ENCODE peak calls at places on chromosomes 5 and 9, in eight cellular contexts. M is CD8-positive, alpha-beta memory T cell; O is astrocyte; G is body of pancreas; K is testis; L is neuronal stem cell; A is cardiac muscle cell; Q is left ventricle myocardium inferior. B is an unnamed sample.

GRCh38 chr9:14910178-14910805 is at the start of gene FREM1:
- DNase-seq in Q (peak; percentile 48), A (peak; percentile 67), O (no peak), L (peak; percentile 48), M (no peak), G (peak; percentile 28), K (peak; percentile 20), B (peak; percentile 80)

GRCh38 chr9:4295160-4295559 is 4.7 kb downstream of the GLIS3 start:
- DNase-seq in A (no peak), Q (no peak), M (no peak), K (no peak), O (no peak), L (no peak), G (no peak), B (no peak)

GRCh38 chr5:54470191-54470590 is 14.7 kb downstream of the HSPB3 start:
- DNase-seq in M (no peak), Q (no peak), O (peak; percentile 44), G (no peak), K (no peak), L (no peak), A (peak; percentile 47), B (no peak)

GRCh38 chr9:127895811-127896210 is 3.6 kb downstream of the ST6GALNAC6 start:
- DNase-seq in G (no peak), A (no peak), M (no peak), O (no peak), L (no peak), K (no peak), Q (no peak), B (no peak)

GRCh38 chr9:15353892-15354291 is 46.9 kb upstream of the TTC39B start:
- DNase-seq in M (no peak), Q (no peak), O (no peak), L (no peak), A (no peak), K (no peak), G (no peak), B (peak; percentile 72)

GRCh38 chr5:129042306-129042705 is 52.2 kb upstream of the ISOC1 start:
- DNase-seq in A (no peak), O (no peak), M (no peak), Q (no peak), K (no peak), G (no peak), L (no peak), B (no peak)

GRCh38 chr5:143700994-143701393 is 111.0 kb upstream of the HMHB1 start:
- DNase-seq in K (no peak), L (no peak), A (no peak), G (no peak), O (no peak), M (no peak), Q (no peak), B (no peak)

GRCh38 chr9:131405429-131405828 is 11.5 kb downstream of the PRRC2B start:
- DNase-seq in G (no peak), L (no peak), A (peak; percentile 91), M (no peak), O (peak; percentile 95), Q (peak; percentile 69), K (no peak), B (no peak)

GRCh38 chr9:137233143-137233980 is 2.7 kb downstream of the SLC34A3 start:
- DNase-seq in K (no peak), L (no peak), G (no peak), O (no peak), A (no peak), M (no peak), Q (no peak), B (no peak)

GRCh38 chr5:111379391-111379816 is 132.9 kb downstream of the STARD4 start:
- DNase-seq in K (no peak), O (peak; percentile 30), L (no peak), M (no peak), A (no peak), Q (no peak), G (no peak), B (no peak)

GRCh38 chr5:93941897-93942296 is 200.5 kb upstream of the POU5F2 start:
- DNase-seq in A (no peak), G (no peak), O (no peak), K (no peak), M (no peak), L (no peak), Q (no peak), B (no peak)

GRCh38 chr5:78594014-78594413 is 54.6 kb downstream of the LHFPL2 start:
- DNase-seq in O (no peak), Q (no peak), A (no peak), L (no peak), G (no peak), K (no peak), M (no peak), B (no peak)
- H3K4me1 ChIP-seq in O (peaks cover 79% of the 10 kb centered on the region), Q (peaks cover 73% of the 10 kb centered on the region), A (peaks cover 64% of the 10 kb centered on the region), L (peaks cover 10% of the 10 kb centered on the region), G (peaks cover 52% of the 10 kb centered on the region), K (peaks cover 40% of the 10 kb centered on the region), M (no peaks in the 10 kb centered on the region), B (no peaks in the 10 kb centered on the region)

GRCh38 chr9:98159790-98160189 is 32.6 kb downstream of the CORO2A start:
- DNase-seq in K (no peak), A (no peak), L (no peak), Q (no peak), G (no peak), O (no peak), M (no peak), B (no peak)
- H3K4me1 ChIP-seq in K (peaks cover 9% of the 10 kb centered on the region), A (no peaks in the 10 kb centered on the region), L (no peaks in the 10 kb centered on the region), Q (no peaks in the 10 kb centered on the region), G (no peaks in the 10 kb centered on the region), O (no peaks in the 10 kb centered on the region), M (peaks cover 15% of the 10 kb centered on the region), B (no peaks in the 10 kb centered on the region)

DNA sequence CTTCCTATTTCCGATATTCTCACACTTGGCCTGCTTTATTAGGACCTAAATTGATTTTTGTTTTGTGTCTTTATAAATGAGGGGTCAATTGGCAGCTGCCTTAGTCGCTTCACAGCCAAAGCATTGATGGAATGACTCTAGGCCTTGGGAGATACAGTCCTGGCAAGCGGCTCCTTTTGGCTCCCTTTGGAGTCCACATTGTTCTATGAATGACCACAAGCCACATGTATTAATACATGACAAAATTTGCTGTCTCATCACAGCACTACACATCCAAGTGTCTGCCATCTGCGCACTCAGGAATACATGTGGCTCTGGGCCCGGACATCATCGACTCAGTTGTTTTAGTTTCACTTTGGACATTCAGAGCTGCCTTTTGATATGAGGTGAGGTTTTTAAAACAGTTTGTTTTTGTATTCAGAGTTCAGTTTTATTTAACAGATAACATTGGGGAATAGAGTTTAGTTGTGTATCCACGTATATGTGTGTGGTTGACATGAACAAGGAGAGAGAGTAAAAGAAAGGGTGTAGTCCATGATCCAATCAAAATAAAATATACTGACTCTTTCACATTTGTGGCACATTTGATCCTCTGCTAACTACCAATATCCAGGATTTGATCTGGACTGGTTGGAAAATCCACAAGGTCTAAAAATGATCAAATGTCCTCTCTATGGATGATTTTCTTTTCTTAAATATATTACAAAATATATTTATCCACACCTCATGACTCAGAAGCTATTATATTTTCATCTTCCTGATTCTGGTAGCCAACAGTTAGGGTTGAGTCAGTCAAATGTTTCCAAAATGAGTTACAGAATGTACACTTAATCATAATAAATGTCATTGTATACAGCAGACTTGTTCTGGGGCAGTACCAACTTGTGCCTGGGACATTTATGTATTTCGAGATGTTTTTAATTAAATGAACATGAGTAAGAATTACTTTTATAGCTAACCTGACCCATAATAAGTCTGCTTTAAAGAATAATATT is 114.0 kb upstream of the MTAP start:
- DNase-seq in L (no peak), O (peak; percentile 99), A (peak; percentile 82), G (no peak), M (no peak), Q (no peak), K (no peak), B (no peak)
- H3K4me1 ChIP-seq in L (no peaks in the 10 kb centered on the region), O (peaks cover 69% of the 10 kb centered on the region), A (no peaks in the 10 kb centered on the region), G (no peaks in the 10 kb centered on the region), M (peaks cover 4% of the 10 kb centered on the region), Q (no peaks in the 10 kb centered on the region), K (no peaks in the 10 kb centered on the region), B (no peaks in the 10 kb centered on the region)

DNA sequence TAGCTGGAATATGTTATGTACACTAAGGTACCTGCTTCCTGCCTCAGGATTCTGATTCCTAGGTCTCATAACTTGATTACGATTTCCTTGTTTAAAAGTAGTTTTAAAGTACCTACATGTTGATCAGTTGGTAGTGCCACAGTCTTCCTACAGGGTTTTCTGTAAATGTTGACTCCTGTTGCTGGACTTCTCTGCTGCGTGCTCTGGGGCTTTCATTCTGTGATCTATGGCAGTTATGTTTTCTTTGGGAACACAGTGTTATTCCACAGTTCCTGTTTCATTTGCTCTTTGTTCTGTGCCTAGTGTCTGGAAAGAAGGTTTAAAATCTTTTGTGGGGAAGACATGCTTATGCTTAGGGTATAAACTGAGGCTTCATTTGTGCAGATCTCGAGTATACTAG is 343.5 kb downstream of the PLK2 start:
- DNase-seq in M (no peak), A (no peak), L (no peak), O (no peak), K (no peak), G (no peak), Q (no peak), B (no peak)
- H3K4me1 ChIP-seq in M (no peaks in the 10 kb centered on the region), A (no peaks in the 10 kb centered on the region), L (peaks cover 2% of the 10 kb centered on the region), O (peaks cover 8% of the 10 kb centered on the region), K (no peaks in the 10 kb centered on the region), G (peaks cover 3% of the 10 kb centered on the region), Q (peaks cover 10% of the 10 kb centered on the region), B (no peaks in the 10 kb centered on the region)

GRCh38 chr9:78397045-78397843 is 100.3 kb downstream of the PSAT1 start:
- DNase-seq in O (no peak), G (no peak), A (no peak), L (peak; percentile 0), M (no peak), Q (no peak), K (no peak), B (no peak)
- H3K4me1 ChIP-seq in O (no peaks in the 10 kb centered on the region), G (no peaks in the 10 kb centered on the region), A (peaks cover 7% of the 10 kb centered on the region), L (no peaks in the 10 kb centered on the region), M (no peaks in the 10 kb centered on the region), Q (no peaks in the 10 kb centered on the region), K (no peaks in the 10 kb centered on the region), B (no peaks in the 10 kb centered on the region)

GRCh38 chr9:124593080-124594058 is 86.2 kb upstream of the NR5A1 start:
- DNase-seq in Q (no peak), L (peak; percentile 78), O (no peak), A (peak; percentile 37), M (no peak), K (no peak), G (no peak), B (no peak)
- H3K4me1 ChIP-seq in Q (peaks cover 15% of the 10 kb centered on the region), L (peaks cover 40% of the 10 kb centered on the region), O (no peaks in the 10 kb centered on the region), A (peaks cover 50% of the 10 kb centered on the region), M (no peaks in the 10 kb centered on the region), K (peaks cover 5% of the 10 kb centered on the region), G (peaks cover 16% of the 10 kb centered on the region), B (peaks cover 9% of the 10 kb centered on the region)

GRCh38 chr9:2262809-2263510 is 247.8 kb downstream of the SMARCA2 start:
- DNase-seq in M (no peak), G (no peak), L (no peak), K (no peak), A (no peak), O (no peak), Q (no peak), B (no peak)
- H3K4me1 ChIP-seq in M (no peaks in the 10 kb centered on the region), G (peaks cover 12% of the 10 kb centered on the region), L (no peaks in the 10 kb centered on the region), K (peaks cover 8% of the 10 kb centered on the region), A (no peaks in the 10 kb centered on the region), O (peaks cover 12% of the 10 kb centered on the region), Q (peaks cover 16% of the 10 kb centered on the region), B (no peaks in the 10 kb centered on the region)

GRCh38 chr5:139667730-139668063 is 19.5 kb downstream of the CXXC5 start:
- DNase-seq in Q (no peak), O (peak; percentile 55), M (no peak), G (no peak), L (no peak), A (peak; percentile 44), K (no peak), B (no peak)
- H3K4me1 ChIP-seq in Q (peaks cover 97% of the 10 kb centered on the region), O (peaks cover 68% of the 10 kb centered on the region), M (peaks cover 47% of the 10 kb centered on the region), G (peaks cover 100% of the 10 kb centered on the region), L (peaks cover 49% of the 10 kb centered on the region), A (peaks cover 47% of the 10 kb centered on the region), K (peaks cover 62% of the 10 kb centered on the region), B (peaks cover 64% of the 10 kb centered on the region)

B was measured in sigmoid colon.